ENCODE peak calls at places on chromosomes 4 and X, in seven cellular contexts. W is upper lobe of left lung, Z is GM12892, K is HCT116, R is sigmoid colon, H is endothelial cell of umbilical vein, Y is suprapubic skin. F is an unnamed sample.

GRCh38 chr4:41939016-41939623 is 3.9 kb downstream of the TMEM33 start:
- DNase-seq in W (no peak), Z (no peak), K (no peak), R (no peak), H (no peak), Y (no peak), F (no peak)

GRCh38 chr4:102625232-102625930 is 124.2 kb downstream of the NFKB1 start:
- DNase-seq in W (no peak), Z (peak), K (no peak), R (no peak), H (peak), Y (no peak), F (peak)

GRCh38 chrX:2708016-2708415 is 16.9 kb downstream of the CD99 start:
- DNase-seq in W (no peak), Z (no peak), K (no peak), R (no peak), H (no peak), Y (no peak), F (no peak)

GRCh38 chr4:149072359-149072758 is 630.1 kb upstream of the NR3C2 start:
- DNase-seq in W (no peak), Z (no peak), K (no peak), R (no peak), H (no peak), Y (no peak), F (no peak)

GRCh38 chr4:56611501-56611900 is 69.6 kb downstream of the HOPX start:
- DNase-seq in W (no peak), Z (no peak), K (no peak), R (no peak), H (no peak), Y (no peak), F (no peak)

GRCh38 chrX:12370444-12371089 is 232.3 kb downstream of the FRMPD4 start:
- DNase-seq in W (no peak), Z (no peak), K (no peak), R (no peak), H (peak), Y (no peak), F (no peak)

GRCh38 chrX:131763674-131764073 is 219.8 kb downstream of the OR13H1 start:
- DNase-seq in W (no peak), Z (no peak), K (no peak), R (peak), H (no peak), Y (no peak), F (peak)

GRCh38 chr4:164716901-164717300 is 37.0 kb upstream of the SMIM31 start:
- DNase-seq in W (no peak), Z (no peak), K (no peak), R (no peak), H (no peak), Y (no peak), F (no peak)

GRCh38 chr4:89024051-89024675 is 32.8 kb downstream of the FAM13A start:
- DNase-seq in W (no peak), Z (peak), K (peak), R (peak), H (peak), Y (no peak), F (peak)

GRCh38 chrX:37060999-37061398 is 52.8 kb downstream of the FAM47C start:
- DNase-seq in W (no peak), Z (no peak), K (peak), R (no peak), H (peak), Y (no peak), F (no peak)

GRCh38 chr4:155047755-155048154 is 160.7 kb upstream of the NPY2R start:
- DNase-seq in W (no peak), Z (no peak), K (no peak), R (no peak), H (peak), Y (no peak), F (no peak)

GRCh38 chrX:16202943-16203342 is 35.7 kb downstream of the MAGEB17 start:
- DNase-seq in W (no peak), Z (no peak), K (no peak), R (no peak), H (no peak), Y (no peak), F (no peak)

GRCh38 chrX:79524642-79525041 is 157.5 kb upstream of the ITM2A start:
- DNase-seq in W (no peak), Z (no peak), K (no peak), R (no peak), H (no peak), Y (no peak), F (no peak)

GRCh38 chr4:140718240-140718639 is 37.9 kb downstream of the TBC1D9 start:
- DNase-seq in W (no peak), Z (no peak), K (no peak), R (no peak), H (peak), Y (no peak), F (no peak)

GRCh38 chr4:113901994-113902787 is 77.3 kb downstream of the ARSJ start:
- DNase-seq in W (no peak), Z (no peak), K (no peak), R (no peak), H (peak), Y (no peak), F (peak)

GRCh38 chr4:189053621-189054020 is 887.1 kb upstream of the FRG1 start:
- DNase-seq in W (no peak), Z (no peak), K (no peak), R (no peak), H (no peak), Y (no peak), F (no peak)

GRCh38 chr4:155548173-155548572 is 118.5 kb upstream of the GUCY1A1 start:
- DNase-seq in W (no peak), Z (no peak), K (no peak), R (no peak), H (no peak), Y (no peak), F (no peak)

GRCh38 chr4:111537861-111538260 is 607.4 kb upstream of the FAM241A start:
- DNase-seq in W (no peak), Z (no peak), K (no peak), R (no peak), H (no peak), Y (no peak), F (no peak)

GRCh38 chrX:39418936-39419659 is 617.8 kb downstream of the MID1IP1 start:
- DNase-seq in W (no peak), Z (no peak), K (no peak), R (no peak), H (peak), Y (no peak), F (no peak)

GRCh38 chrX:100098660-100099375 is 311.3 kb downstream of the PCDH19 start:
- DNase-seq in W (no peak), Z (no peak), K (no peak), R (no peak), H (peak), Y (no peak), F (no peak)

GRCh38 chr4:10157478-10158354 is 41.1 kb upstream of the WDR1 start:
- DNase-seq in W (no peak), Z (peak), K (peak), R (peak), H (peak), Y (no peak), F (peak)

GRCh38 chrX:153245288-153245731 is 66.2 kb downstream of the MAGEA1 start:
- DNase-seq in W (no peak), Z (no peak), K (no peak), R (no peak), H (peak), Y (no peak), F (no peak)

GRCh38 chr4:184320630-184321029 is 103.0 kb upstream of the ENPP6 start:
- DNase-seq in W (no peak), Z (no peak), K (no peak), R (peak), H (no peak), Y (no peak), F (no peak)

GRCh38 chr4:122702939-122703338 is 29.6 kb upstream of the BBS12 start:
- DNase-seq in W (no peak), Z (no peak), K (no peak), R (no peak), H (no peak), Y (no peak), F (peak)

GRCh38 chr4:94934201-94934600 is 176.4 kb downstream of the BMPR1B start:
- DNase-seq in W (no peak), Z (no peak), K (no peak), R (no peak), H (peak), Y (no peak), F (no peak)

GRCh38 chr4:128450326-128451120 is 162.9 kb upstream of the PGRMC2 start:
- DNase-seq in W (no peak), Z (no peak), K (no peak), R (no peak), H (no peak), Y (no peak), F (no peak)

GRCh38 chr4:97498875-97499274 is 644.4 kb downstream of the STPG2 start:
- DNase-seq in W (no peak), Z (no peak), K (peak), R (no peak), H (no peak), Y (no peak), F (no peak)

GRCh38 chrX:151488677-151489076 is 74.8 kb upstream of the PASD1 start:
- DNase-seq in W (no peak), Z (peak), K (peak), R (no peak), H (no peak), Y (no peak), F (no peak)

GRCh38 chr4:180827610-180828009 is 1415.6 kb upstream of the TENM3 start:
- DNase-seq in W (no peak), Z (no peak), K (no peak), R (no peak), H (no peak), Y (no peak), F (no peak)

GRCh38 chr4:139659735-139660424 is 5.7 kb upstream of the MGST2 start:
- DNase-seq in W (no peak), Z (no peak), K (no peak), R (no peak), H (peak), Y (no peak), F (no peak)
- TF ChIP-seq POLR2AphosphoS5 in W (no peak), Z (no peak), K (no peak), R (no peak), H (no peak), Y (no peak), F (no peak)

GRCh38 chr4:186347743-186348142 is 81.8 kb downstream of the F11 start:
- DNase-seq in W (no peak), Z (no peak), K (no peak), R (no peak), H (no peak), Y (no peak), F (no peak)

GRCh38 chr4:186348433-186348832 is 82.4 kb downstream of the F11 start:
- DNase-seq in W (no peak), Z (no peak), K (no peak), R (no peak), H (no peak), Y (no peak), F (no peak)

GRCh38 chr4:186342582-186342981 is 76.6 kb downstream of the F11 start:
- DNase-seq in W (no peak), Z (no peak), K (no peak), R (no peak), H (no peak), Y (no peak), F (no peak)

GRCh38 chr4:186341655-186342054 is 75.7 kb downstream of the F11 start:
- DNase-seq in W (no peak), Z (no peak), K (no peak), R (no peak), H (no peak), Y (no peak), F (no peak)

GRCh38 chr4:186345184-186345583 is 79.2 kb downstream of the F11 start:
- DNase-seq in W (no peak), Z (no peak), K (no peak), R (no peak), H (no peak), Y (no peak), F (no peak)
- TF ChIP-seq POLR2AphosphoS5 in W (no peak), Z (no peak), K (no peak), R (no peak), H (no peak), Y (no peak), F (no peak)

GRCh38 chr4:6633091-6633906 is 7.2 kb upstream of the MRFAP1 start:
- DNase-seq in W (no peak), Z (no peak), K (no peak), R (no peak), H (no peak), Y (peak), F (no peak)
- TF ChIP-seq POLR2AphosphoS5 in W (no peak), Z (no peak), K (no peak), R (no peak), H (no peak), Y (no peak), F (no peak)

GRCh38 chr4:761739-762138 is 56.1 kb downstream of the PCGF3 start:
- DNase-seq in W (no peak), Z (no peak), K (no peak), R (no peak), H (no peak), Y (no peak), F (no peak)

GRCh38 chr4:762211-763190 is 56.9 kb downstream of the PCGF3 start:
- DNase-seq in W (no peak), Z (no peak), K (no peak), R (no peak), H (peak), Y (no peak), F (no peak)

GRCh38 chr4:764405-765169 is 59.0 kb downstream of the PCGF3 start:
- DNase-seq in W (no peak), Z (no peak), K (no peak), R (no peak), H (no peak), Y (no peak), F (no peak)

GRCh38 chr4:763922-764321 is 58.3 kb downstream of the PCGF3 start:
- DNase-seq in W (no peak), Z (no peak), K (no peak), R (no peak), H (no peak), Y (no peak), F (no peak)

GRCh38 chr4:763191-763810 is 57.7 kb downstream of the PCGF3 start:
- DNase-seq in W (no peak), Z (no peak), K (no peak), R (no peak), H (no peak), Y (no peak), F (no peak)
- TF ChIP-seq POLR2AphosphoS5 in W (no peak), Z (no peak), K (no peak), R (no peak), H (no peak), Y (no peak), F (no peak)

GRCh38 chr4:105563352-105563751 is 10.9 kb downstream of the ARHGEF38 start:
- DNase-seq in W (no peak), Z (no peak), K (no peak), R (no peak), H (no peak), Y (no peak), F (no peak)

GRCh38 chr4:105569851-105570207 is 17.4 kb downstream of the ARHGEF38 start:
- DNase-seq in W (no peak), Z (no peak), K (no peak), R (no peak), H (no peak), Y (no peak), F (no peak)

GRCh38 chr4:105572296-105572695 is 19.9 kb downstream of the ARHGEF38 start:
- DNase-seq in W (no peak), Z (no peak), K (no peak), R (no peak), H (no peak), Y (no peak), F (no peak)

GRCh38 chr4:105569014-105569850 is 16.8 kb downstream of the ARHGEF38 start:
- DNase-seq in W (no peak), Z (no peak), K (no peak), R (no peak), H (peak), Y (no peak), F (no peak)
- TF ChIP-seq POLR2AphosphoS5 in W (no peak), Z (no peak), K (no peak), R (no peak), H (no peak), Y (no peak), F (no peak)

GRCh38 chr4:153269223-153269990 is 65.2 kb downstream of the TRIM2 start:
- DNase-seq in W (no peak), Z (no peak), K (no peak), R (no peak), H (no peak), Y (no peak), F (no peak)
- TF ChIP-seq POLR2AphosphoS5 in W (no peak), Z (no peak), K (no peak), R (no peak), H (no peak), Y (no peak), F (no peak)

GRCh38 chr4:100657187-100657586 is 139.4 kb upstream of the EMCN start:
- DNase-seq in W (no peak), Z (no peak), K (no peak), R (no peak), H (peak), Y (no peak), F (no peak)
- TF ChIP-seq POLR2AphosphoS5 in W (no peak), Z (no peak), K (no peak), R (no peak), H (peak), Y (no peak), F (no peak)

GRCh38 chr4:146522098-146522861 is 540 bp upstream of the SLC10A7 start:
- DNase-seq in W (peak), Z (peak), K (peak), R (peak), H (peak), Y (peak), F (peak)
- TF ChIP-seq POLR2AphosphoS5 in W (peak), Z (no peak), K (peak), R (peak), H (peak), Y (no peak), F (peak)

DNA sequence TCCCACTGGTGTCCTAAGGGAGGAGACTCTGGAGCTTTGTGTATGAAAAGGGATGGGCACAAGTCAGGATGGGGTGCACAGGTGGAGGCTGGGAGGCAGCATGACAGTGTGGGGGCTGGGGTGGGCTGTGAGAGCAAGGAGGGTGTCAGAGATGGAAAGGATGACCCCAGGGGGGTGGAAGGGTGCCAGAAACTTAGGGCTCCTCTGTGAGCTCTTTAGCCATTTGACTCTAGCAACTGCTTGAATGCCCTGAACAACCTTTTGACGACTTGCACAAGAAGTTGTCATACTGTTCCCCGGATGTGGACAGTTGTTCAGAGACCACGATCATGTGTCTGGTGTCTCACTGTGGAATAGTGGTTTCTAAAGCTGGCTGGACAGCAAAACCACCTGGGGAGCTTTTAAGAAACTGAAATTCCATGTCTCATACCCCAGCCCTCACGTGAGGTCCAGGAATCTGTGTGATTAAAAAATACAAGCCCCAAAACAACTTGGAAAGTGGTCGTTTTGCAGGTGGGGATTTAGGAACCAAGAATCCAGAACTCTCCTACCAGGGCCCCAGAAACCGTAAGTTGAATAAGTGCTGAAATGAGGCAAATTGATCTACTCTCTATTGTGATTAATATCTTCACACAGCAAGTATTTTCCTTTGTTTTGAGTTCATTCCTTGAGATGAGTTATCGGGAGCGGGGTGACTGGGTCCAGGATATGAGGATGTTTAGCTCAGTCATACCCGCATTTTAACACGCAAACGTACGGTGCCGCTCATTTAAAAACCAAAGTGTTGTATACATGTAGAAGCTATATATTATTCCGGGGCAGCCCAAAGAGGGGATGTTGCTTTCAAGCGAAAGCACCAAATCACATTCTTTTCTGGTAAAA is 3.4 kb downstream of the RHOH start:
- DNase-seq in W (no peak), Z (no peak), K (no peak), R (no peak), H (no peak), Y (no peak), F (peak)
- TF ChIP-seq POLR2AphosphoS5 in W (peak), Z (peak), K (no peak), R (peak), H (no peak), Y (no peak), F (peak)